ENCODE peak calls at places on chromosomes 3 and 15, in eight cellular contexts. One of them, this sample, is unnamed. For H3K9me3, the result is how much of the 10 kb centered on the place peaks cover.

GRCh38 chr15:69554321-69554961 is 101.8 kb downstream of the RPLP1 start:
- DNase-seq in colonic mucosa: peak
- DNase-seq in heart left ventricle: no peak
- DNase-seq in keratinocyte: no peak
- DNase-seq in left lung: no peak
- DNase-seq in A549: peak
- DNase-seq in stomach: peak
- DNase-seq in thoracic aorta: no peak
- DNase-seq in this sample: no peak

GRCh38 chr3:194910414-194910979 is 224.8 kb downstream of the FAM43A start:
- DNase-seq in colonic mucosa: no peak
- DNase-seq in heart left ventricle: no peak
- DNase-seq in keratinocyte: no peak
- DNase-seq in left lung: no peak
- DNase-seq in A549: no peak
- DNase-seq in stomach: no peak
- DNase-seq in thoracic aorta: no peak
- DNase-seq in this sample: no peak

GRCh38 chr3:138939563-138940241 is 7.2 kb downstream of the FOXL2 start:
- DNase-seq in colonic mucosa: no peak
- DNase-seq in heart left ventricle: no peak
- DNase-seq in keratinocyte: no peak
- DNase-seq in left lung: peak
- DNase-seq in A549: no peak
- DNase-seq in stomach: no peak
- DNase-seq in thoracic aorta: no peak
- DNase-seq in this sample: peak

GRCh38 chr3:133880886-133881455 is 14.7 kb downstream of the RAB6B start:
- DNase-seq in colonic mucosa: no peak
- DNase-seq in heart left ventricle: no peak
- DNase-seq in keratinocyte: no peak
- DNase-seq in left lung: no peak
- DNase-seq in A549: no peak
- DNase-seq in stomach: peak
- DNase-seq in thoracic aorta: no peak
- DNase-seq in this sample: no peak

GRCh38 chr3:195226900-195227447 is 44.0 kb downstream of the XXYLT1 start:
- DNase-seq in colonic mucosa: peak
- DNase-seq in heart left ventricle: no peak
- DNase-seq in keratinocyte: no peak
- DNase-seq in left lung: peak
- DNase-seq in A549: no peak
- DNase-seq in stomach: peak
- DNase-seq in thoracic aorta: no peak
- DNase-seq in this sample: no peak

GRCh38 chr3:115623414-115623868 is at the start of gene GAP43:
- DNase-seq in colonic mucosa: no peak
- DNase-seq in heart left ventricle: no peak
- DNase-seq in keratinocyte: no peak
- DNase-seq in left lung: peak
- DNase-seq in A549: peak
- DNase-seq in stomach: no peak
- DNase-seq in thoracic aorta: no peak
- DNase-seq in this sample: peak

GRCh38 chr15:63977102-63977501 is 69.2 kb downstream of the DAPK2 start:
- DNase-seq in colonic mucosa: peak
- DNase-seq in heart left ventricle: no peak
- DNase-seq in keratinocyte: no peak
- DNase-seq in left lung: no peak
- DNase-seq in A549: no peak
- DNase-seq in stomach: no peak
- DNase-seq in thoracic aorta: no peak
- DNase-seq in this sample: no peak

GRCh38 chr15:31372635-31373091 is 46.0 kb downstream of the KLF13 start:
- DNase-seq in colonic mucosa: no peak
- DNase-seq in heart left ventricle: peak
- DNase-seq in keratinocyte: peak
- DNase-seq in left lung: no peak
- DNase-seq in A549: peak
- DNase-seq in stomach: no peak
- DNase-seq in thoracic aorta: no peak
- DNase-seq in this sample: peak

GRCh38 chr3:117281371-117281770 is 571.8 kb downstream of the TUSC7 start:
- DNase-seq in colonic mucosa: no peak
- DNase-seq in heart left ventricle: no peak
- DNase-seq in keratinocyte: no peak
- DNase-seq in left lung: no peak
- DNase-seq in A549: no peak
- DNase-seq in stomach: no peak
- DNase-seq in thoracic aorta: no peak
- DNase-seq in this sample: no peak

GRCh38 chr15:43998607-43999006 is 171.8 kb downstream of the WDR76 start:
- DNase-seq in colonic mucosa: peak
- DNase-seq in heart left ventricle: no peak
- DNase-seq in keratinocyte: no peak
- DNase-seq in left lung: no peak
- DNase-seq in A549: peak
- DNase-seq in stomach: no peak
- DNase-seq in thoracic aorta: no peak
- DNase-seq in this sample: peak

GRCh38 chr3:37072892-37073291 is 79.6 kb downstream of the MLH1 start:
- DNase-seq in colonic mucosa: peak
- DNase-seq in heart left ventricle: no peak
- DNase-seq in keratinocyte: no peak
- DNase-seq in left lung: no peak
- DNase-seq in A549: no peak
- DNase-seq in stomach: peak
- DNase-seq in thoracic aorta: no peak
- DNase-seq in this sample: no peak

GRCh38 chr3:100076544-100077529 is 37.5 kb downstream of the FILIP1L start:
- DNase-seq in colonic mucosa: no peak
- DNase-seq in heart left ventricle: no peak
- DNase-seq in keratinocyte: no peak
- DNase-seq in left lung: no peak
- DNase-seq in A549: no peak
- DNase-seq in stomach: no peak
- DNase-seq in thoracic aorta: no peak
- DNase-seq in this sample: no peak

GRCh38 chr3:62557450-62557849 is 184.1 kb upstream of the FEZF2 start:
- DNase-seq in colonic mucosa: no peak
- DNase-seq in heart left ventricle: no peak
- DNase-seq in keratinocyte: no peak
- DNase-seq in left lung: no peak
- DNase-seq in A549: no peak
- DNase-seq in stomach: no peak
- DNase-seq in thoracic aorta: no peak
- DNase-seq in this sample: no peak

GRCh38 chr3:62551556-62551955 is 178.2 kb upstream of the FEZF2 start:
- DNase-seq in colonic mucosa: no peak
- DNase-seq in heart left ventricle: no peak
- DNase-seq in keratinocyte: no peak
- DNase-seq in left lung: no peak
- DNase-seq in A549: no peak
- DNase-seq in stomach: no peak
- DNase-seq in thoracic aorta: no peak
- DNase-seq in this sample: no peak

GRCh38 chr3:62553811-62554210 is 180.5 kb upstream of the FEZF2 start:
- DNase-seq in colonic mucosa: no peak
- DNase-seq in heart left ventricle: no peak
- DNase-seq in keratinocyte: no peak
- DNase-seq in left lung: no peak
- DNase-seq in A549: no peak
- DNase-seq in stomach: no peak
- DNase-seq in thoracic aorta: no peak
- DNase-seq in this sample: no peak

GRCh38 chr3:62556121-62556520 is 182.8 kb upstream of the FEZF2 start:
- DNase-seq in colonic mucosa: no peak
- DNase-seq in heart left ventricle: no peak
- DNase-seq in keratinocyte: no peak
- DNase-seq in left lung: no peak
- DNase-seq in A549: no peak
- DNase-seq in stomach: no peak
- DNase-seq in thoracic aorta: no peak
- DNase-seq in this sample: no peak

GRCh38 chr3:62554264-62554799 is 181.0 kb upstream of the FEZF2 start:
- DNase-seq in colonic mucosa: no peak
- DNase-seq in heart left ventricle: no peak
- DNase-seq in keratinocyte: no peak
- DNase-seq in left lung: no peak
- DNase-seq in A549: peak
- DNase-seq in stomach: no peak
- DNase-seq in thoracic aorta: no peak
- DNase-seq in this sample: peak
- TF ChIP-seq CTCF in colonic mucosa: no peak
- TF ChIP-seq CTCF in heart left ventricle: no peak
- TF ChIP-seq CTCF in keratinocyte: peak
- TF ChIP-seq CTCF in left lung: no peak
- TF ChIP-seq CTCF in A549: no peak
- TF ChIP-seq CTCF in stomach: no peak
- TF ChIP-seq CTCF in thoracic aorta: no peak
- TF ChIP-seq CTCF in this sample: peak

DNA sequence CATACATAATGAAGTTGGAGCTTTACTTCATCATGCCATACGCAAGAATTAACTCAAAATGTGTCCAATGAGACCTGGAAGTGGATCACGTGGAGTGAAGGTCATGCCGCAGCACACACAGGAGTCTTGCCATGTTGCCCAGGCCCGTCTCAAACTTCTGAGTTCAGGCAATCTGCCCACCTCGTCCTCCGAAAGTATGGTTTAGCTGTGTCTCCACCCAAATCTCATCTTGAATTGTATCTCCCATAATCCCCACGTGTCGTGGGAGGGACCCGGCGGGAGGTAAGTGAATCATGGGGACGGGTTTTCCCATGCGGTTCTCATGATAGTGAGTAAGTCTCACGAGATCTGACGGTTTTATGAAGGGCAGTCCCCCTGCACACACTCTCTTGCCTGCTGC is 25.7 kb downstream of the SPCS1 start:
- DNase-seq in colonic mucosa: no peak
- DNase-seq in heart left ventricle: no peak
- DNase-seq in keratinocyte: no peak
- DNase-seq in left lung: no peak
- DNase-seq in A549: no peak
- DNase-seq in stomach: no peak
- DNase-seq in thoracic aorta: no peak
- DNase-seq in this sample: no peak
- H3K9me3 ChIP-seq in colonic mucosa: under half
- H3K9me3 ChIP-seq in heart left ventricle: under half
- H3K9me3 ChIP-seq in keratinocyte: under half
- H3K9me3 ChIP-seq in left lung: under half
- H3K9me3 ChIP-seq in A549: under half
- H3K9me3 ChIP-seq in stomach: under half
- H3K9me3 ChIP-seq in thoracic aorta: under half
- H3K9me3 ChIP-seq in this sample: under half

GRCh38 chr15:101489633-101490407 is at the start of gene PCSK6:
- DNase-seq in colonic mucosa: peak
- DNase-seq in heart left ventricle: no peak
- DNase-seq in keratinocyte: no peak
- DNase-seq in left lung: no peak
- DNase-seq in A549: peak
- DNase-seq in stomach: peak
- DNase-seq in thoracic aorta: no peak
- DNase-seq in this sample: peak

GRCh38 chr15:101490408-101490891 is 943 bp upstream of the PCSK6 start:
- DNase-seq in colonic mucosa: no peak
- DNase-seq in heart left ventricle: no peak
- DNase-seq in keratinocyte: no peak
- DNase-seq in left lung: no peak
- DNase-seq in A549: no peak
- DNase-seq in stomach: peak
- DNase-seq in thoracic aorta: no peak
- DNase-seq in this sample: no peak

GRCh38 chr15:101490922-101491738 is 1.6 kb upstream of the PCSK6 start:
- DNase-seq in colonic mucosa: peak
- DNase-seq in heart left ventricle: no peak
- DNase-seq in keratinocyte: no peak
- DNase-seq in left lung: no peak
- DNase-seq in A549: no peak
- DNase-seq in stomach: no peak
- DNase-seq in thoracic aorta: no peak
- DNase-seq in this sample: no peak

GRCh38 chr15:101488300-101489164 is 975 bp downstream of the PCSK6 start:
- DNase-seq in colonic mucosa: no peak
- DNase-seq in heart left ventricle: no peak
- DNase-seq in keratinocyte: no peak
- DNase-seq in left lung: no peak
- DNase-seq in A549: no peak
- DNase-seq in stomach: peak
- DNase-seq in thoracic aorta: no peak
- DNase-seq in this sample: peak

GRCh38 chr15:101489236-101489632 is 273 bp downstream of the PCSK6 start:
- DNase-seq in colonic mucosa: peak
- DNase-seq in heart left ventricle: peak
- DNase-seq in keratinocyte: no peak
- DNase-seq in left lung: no peak
- DNase-seq in A549: peak
- DNase-seq in stomach: peak
- DNase-seq in thoracic aorta: no peak
- DNase-seq in this sample: peak
- TF ChIP-seq CTCF in colonic mucosa: no peak
- TF ChIP-seq CTCF in heart left ventricle: no peak
- TF ChIP-seq CTCF in keratinocyte: peak
- TF ChIP-seq CTCF in left lung: no peak
- TF ChIP-seq CTCF in A549: no peak
- TF ChIP-seq CTCF in stomach: no peak
- TF ChIP-seq CTCF in thoracic aorta: no peak
- TF ChIP-seq CTCF in this sample: no peak

DNA sequence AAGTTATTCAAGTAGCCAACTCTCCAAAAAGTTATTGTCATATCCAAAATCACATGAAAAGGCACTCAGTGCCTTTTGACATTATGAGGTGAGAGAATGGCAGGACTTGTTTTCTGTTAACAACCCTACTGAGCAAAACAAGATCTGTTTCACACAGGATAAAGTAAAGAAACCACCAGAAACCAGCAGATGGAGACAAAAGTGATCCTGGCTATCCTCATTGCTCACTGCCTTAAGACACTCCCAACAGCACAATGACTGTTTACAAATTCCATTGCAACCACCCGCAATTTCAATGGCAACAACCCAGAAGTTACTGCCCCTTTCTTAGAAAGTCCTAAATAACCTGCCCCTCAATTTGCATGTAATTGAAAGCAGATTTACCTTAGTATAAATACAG is 352.6 kb upstream of the NDN start:
- DNase-seq in colonic mucosa: no peak
- DNase-seq in heart left ventricle: no peak
- DNase-seq in keratinocyte: no peak
- DNase-seq in left lung: no peak
- DNase-seq in A549: peak
- DNase-seq in stomach: no peak
- DNase-seq in thoracic aorta: no peak
- DNase-seq in this sample: no peak
- H3K9me3 ChIP-seq in colonic mucosa: under half
- H3K9me3 ChIP-seq in heart left ventricle: under half
- H3K9me3 ChIP-seq in keratinocyte: under half
- H3K9me3 ChIP-seq in left lung: under half
- H3K9me3 ChIP-seq in A549: under half
- H3K9me3 ChIP-seq in stomach: under half
- H3K9me3 ChIP-seq in thoracic aorta: under half
- H3K9me3 ChIP-seq in this sample: under half